ENCODE peak calls at places on chromosomes 16 and 17, in five cellular contexts. Y, Q, E, T and C are unnamed samples.

GRCh38 chr16:70691223-70692129 is 5.6 kb upstream of the MTSS2 start:
- DNase-seq in Q (no peak), E (no peak), Y (no peak), T (peak; percentile 45), C (no peak)

GRCh38 chr17:29664743-29665479 is 42.2 kb upstream of the CORO6 start:
- DNase-seq in Q (no peak), T (no peak), Y (no peak), E (no peak), C (no peak)

GRCh38 chr16:72979974-72980373 is 68.0 kb downstream of the ZFHX3 start:
- DNase-seq in T (no peak), E (no peak), Y (no peak), Q (no peak), C (no peak)

GRCh38 chr16:87851601-87852000 is 17.7 kb downstream of the SLC7A5 start:
- DNase-seq in Y (no peak), Q (no peak), E (no peak), T (peak; percentile 35), C (no peak)

GRCh38 chr17:50944054-50944901 is 78.1 kb upstream of the TOB1 start:
- DNase-seq in E (peak; percentile 83), T (peak; percentile 75), Q (peak; percentile 83), Y (peak; percentile 41), C (peak; percentile 34)

GRCh38 chr17:72518333-72518732 is 397.5 kb downstream of the SOX9 start:
- DNase-seq in E (no peak), Y (no peak), Q (no peak), T (no peak), C (no peak)

GRCh38 chr16:66619534-66620418 is 15.3 kb downstream of the CMTM3 start:
- DNase-seq in T (no peak), Y (peak; percentile 39), Q (no peak), E (no peak), C (no peak)

GRCh38 chr17:28895794-28896447 is 1.6 kb downstream of the FLOT2 start:
- DNase-seq in Y (peak; percentile 38), E (no peak), Q (no peak), T (peak; percentile 10), C (no peak)

GRCh38 chr16:4346205-4346781 is 4.8 kb downstream of the PAM16 start:
- DNase-seq in E (no peak), T (no peak), Y (no peak), Q (no peak), C (no peak)

GRCh38 chr17:68457539-68458259 is 403 bp upstream of the WIPI1 start:
- DNase-seq in T (peak; percentile 100), E (peak; percentile 100), Q (peak; percentile 97), Y (peak; percentile 100), C (peak; percentile 99)

GRCh38 chr16:31010539-31010938 is at the start of gene STX1B:
- DNase-seq in T (peak; percentile 89), E (peak; percentile 86), Y (no peak), Q (peak; percentile 56), C (no peak)

GRCh38 chr16:73014768-73015167 is 33.2 kb downstream of the ZFHX3 start:
- DNase-seq in T (no peak), Y (no peak), Q (no peak), E (no peak), C (no peak)

GRCh38 chr17:57852041-57852954 is 2.5 kb upstream of the MRPS23 start:
- DNase-seq in Y (no peak), E (no peak), Q (no peak), T (no peak), C (no peak)

GRCh38 chr16:88424536-88425230 is 28.4 kb upstream of the ZFPM1 start:
- DNase-seq in T (no peak), E (no peak), Y (no peak), Q (no peak), C (no peak)

GRCh38 chr16:11253009-11253994 is 2.7 kb downstream of the SOCS1 start:
- DNase-seq in Q (peak; percentile 68), Y (peak; percentile 35), E (no peak), T (no peak), C (no peak)

GRCh38 chr16:23072769-23073549 is 76.3 kb downstream of the USP31 start:
- DNase-seq in T (peak; percentile 11), E (no peak), Q (no peak), Y (no peak), C (peak; percentile 17)

GRCh38 chr16:3793161-3793576 is 75.8 kb upstream of the TRAP1 start:
- DNase-seq in Y (no peak), E (no peak), T (no peak), Q (no peak), C (peak; percentile 73)

GRCh38 chr16:85114909-85115567 is 2.8 kb upstream of the CIBAR2 start:
- DNase-seq in E (peak; percentile 93), Q (peak; percentile 95), T (peak; percentile 84), Y (peak; percentile 84), C (peak; percentile 89)

GRCh38 chr17:27446569-27447301 is 9.5 kb upstream of the KSR1 start:
- DNase-seq in E (no peak), Y (no peak), T (no peak), Q (no peak), C (peak; percentile 88)

GRCh38 chr17:82105882-82106696 is 8.1 kb upstream of the FASN start:
- DNase-seq in T (peak; percentile 75), Y (peak; percentile 87), Q (peak; percentile 76), E (peak; percentile 87), C (peak; percentile 29)

GRCh38 chr16:11841026-11841425 is 10.3 kb downstream of the RSL1D1 start:
- DNase-seq in T (no peak), Y (no peak), Q (no peak), E (no peak), C (no peak)

GRCh38 chr16:10743610-10744369 is at the start of gene NUBP1:
- DNase-seq in E (peak; percentile 99), T (peak; percentile 96), Q (peak; percentile 99), Y (peak; percentile 95), C (peak; percentile 99)

GRCh38 chr16:23092801-23093117 is 56.5 kb downstream of the USP31 start:
- DNase-seq in E (no peak), Y (no peak), T (no peak), Q (no peak), C (no peak)

GRCh38 chr16:30395155-30395991 is at the start of gene ZNF48:
- DNase-seq in Q (peak; percentile 68), E (peak; percentile 92), T (peak; percentile 97), Y (peak; percentile 95), C (peak; percentile 96)

GRCh38 chr16:62077998-62078397 is 41.8 kb upstream of the CDH8 start:
- DNase-seq in T (peak; percentile 70), Q (no peak), Y (no peak), E (peak; percentile 68), C (no peak)

GRCh38 chr16:57537596-57538234 is 1.3 kb upstream of the CCDC102A start:
- DNase-seq in T (no peak), E (peak; percentile 37), Q (no peak), Y (peak; percentile 58), C (no peak)

GRCh38 chr17:258045-258734 is 76.7 kb upstream of the DOC2B start:
- DNase-seq in E (no peak), Y (no peak), Q (no peak), T (no peak), C (no peak)

GRCh38 chr17:35577826-35578194 is 561 bp downstream of the PEX12 start:
- DNase-seq in E (no peak), Y (no peak), Q (no peak), T (no peak), C (peak; percentile 46)

GRCh38 chr16:68385371-68385770 is 62.9 kb downstream of the SMPD3 start:
- DNase-seq in Q (no peak), Y (no peak), E (no peak), T (no peak), C (no peak)

GRCh38 chr17:31859487-31860008 is 504 bp upstream of the COPRS start:
- DNase-seq in Q (no peak), E (no peak), T (peak; percentile 11), Y (no peak), C (no peak)

GRCh38 chr17:77884967-77885641 is 73.4 kb upstream of the TNRC6C start:
- DNase-seq in T (no peak), E (no peak), Y (no peak), Q (no peak), C (no peak)

GRCh38 chr16:18049454-18050133 is 286.9 kb downstream of the NPIPA8 start:
- DNase-seq in Y (no peak), E (no peak), Q (no peak), T (no peak), C (no peak)

GRCh38 chr17:4664230-4664629 is 22.8 kb upstream of the ALOX15 start:
- DNase-seq in Q (no peak), T (no peak), E (no peak), Y (no peak), C (no peak)

GRCh38 chr16:69935278-69935711 is 15.8 kb upstream of the CLEC18A start:
- DNase-seq in E (no peak), T (no peak), Y (no peak), Q (no peak), C (no peak)

GRCh38 chr16:88978608-88979346 is 1.8 kb upstream of the CBFA2T3 start:
- DNase-seq in E (no peak), Y (peak; percentile 94), T (no peak), Q (no peak), C (no peak)

GRCh38 chr16:67551091-67551490 is 11.2 kb upstream of the CTCF start:
- DNase-seq in E (no peak), Y (no peak), T (no peak), Q (no peak), C (no peak)